ENCODE peak calls at places on chromosomes 6 and 20, in seven cellular contexts. D, K, N, J, T, E and X are unnamed samples.

GRCh38 chr6:27757307-27757706 is 154.9 kb downstream of the OR2B2 start:
- DNase-seq in K (no peak), J (peak; percentile 35), T (peak; percentile 59), N (peak; percentile 59), D (no peak), E (peak; percentile 60), X (no peak)

GRCh38 chr6:68701159-68701558 is 66.1 kb downstream of the ADGRB3 start:
- DNase-seq in E (no peak), J (no peak), N (no peak), K (no peak), T (no peak), D (no peak), X (no peak)

GRCh38 chr6:34246563-34247391 is 2.0 kb downstream of the SMIM29 start:
- DNase-seq in J (peak; percentile 47), K (peak; percentile 47), E (peak; percentile 70), T (no peak), D (no peak), N (peak; percentile 55), X (peak; percentile 56)

GRCh38 chr6:40399888-40400468 is 187.2 kb downstream of the LRFN2 start:
- DNase-seq in E (no peak), D (no peak), J (peak; percentile 56), N (no peak), T (no peak), K (no peak), X (no peak)

GRCh38 chr6:116221067-116221466 is 32.8 kb downstream of the TSPYL4 start:
- DNase-seq in N (no peak), J (no peak), K (no peak), T (no peak), D (no peak), E (no peak), X (peak; percentile 51)

GRCh38 chr20:12970372-12970821 is 38.4 kb upstream of the SPTLC3 start:
- DNase-seq in N (no peak), T (no peak), K (peak; percentile 39), E (peak; percentile 30), D (no peak), J (peak; percentile 60), X (peak; percentile 69)

GRCh38 chr6:122049341-122049740 is 350.1 kb upstream of the HSF2 start:
- DNase-seq in N (no peak), E (no peak), K (peak; percentile 39), D (peak; percentile 21), T (no peak), J (no peak), X (no peak)

GRCh38 chr20:63896136-63896890 is 1.4 kb downstream of the DNAJC5 start:
- DNase-seq in T (peak; percentile 69), N (peak; percentile 18), J (peak; percentile 73), E (peak; percentile 78), D (peak; percentile 51), K (peak; percentile 28), X (peak; percentile 46)

GRCh38 chr6:76351275-76351674 is 278.8 kb upstream of the IMPG1 start:
- DNase-seq in N (no peak), K (peak; percentile 61), J (peak; percentile 32), E (peak; percentile 11), T (no peak), D (no peak), X (no peak)

GRCh38 chr6:24480705-24481104 is 8.7 kb downstream of the GPLD1 start:
- DNase-seq in D (no peak), J (no peak), E (no peak), K (no peak), T (no peak), N (no peak), X (no peak)

GRCh38 chr6:41278699-41279405 is 7.6 kb downstream of the TREM1 start:
- DNase-seq in D (peak; percentile 48), E (peak; percentile 74), J (peak; percentile 89), N (peak; percentile 63), K (peak; percentile 87), T (peak; percentile 71), X (peak; percentile 67)

GRCh38 chr6:100948381-100949133 is 67.4 kb upstream of the ASCC3 start:
- DNase-seq in N (no peak), J (peak; percentile 48), T (no peak), K (no peak), E (no peak), D (no peak), X (peak; percentile 92)

GRCh38 chr20:59388402-59388801 is 88.0 kb downstream of the EDN3 start:
- DNase-seq in J (no peak), T (no peak), N (no peak), E (no peak), D (no peak), K (no peak), X (no peak)

GRCh38 chr6:21595951-21596378 is 2.4 kb downstream of the SOX4 start:
- DNase-seq in T (no peak), D (no peak), K (peak; percentile 28), E (no peak), N (no peak), J (no peak), X (no peak)

GRCh38 chr6:44003345-44004061 is 123.7 kb downstream of the MRPL14 start:
- DNase-seq in T (peak; percentile 31), N (no peak), E (peak; percentile 63), D (no peak), K (no peak), J (peak; percentile 37), X (no peak)

GRCh38 chr20:46260480-46260879 is 47.8 kb downstream of the CDH22 start:
- DNase-seq in D (peak; percentile 48), E (no peak), N (no peak), K (no peak), J (no peak), T (no peak), X (no peak)

GRCh38 chr20:17807670-17808069 is 107.9 kb downstream of the BANF2 start:
- DNase-seq in J (no peak), K (no peak), T (no peak), E (peak; percentile 47), D (no peak), N (no peak), X (peak; percentile 33)

GRCh38 chr6:26743157-26743821 is 83.7 kb upstream of the ZNF322 start:
- DNase-seq in D (no peak), J (peak; percentile 33), K (peak; percentile 10), T (no peak), E (no peak), N (no peak), X (peak; percentile 51)

GRCh38 chr20:58374906-58375760 is 13.9 kb upstream of the VAPB start:
- DNase-seq in T (no peak), J (peak; percentile 25), D (no peak), N (no peak), E (no peak), K (peak; percentile 18), X (peak; percentile 12)

GRCh38 chr20:47777220-47777619 is 8.1 kb downstream of the SULF2 start:
- DNase-seq in N (no peak), D (no peak), K (no peak), E (no peak), J (no peak), T (no peak), X (no peak)

DNA sequence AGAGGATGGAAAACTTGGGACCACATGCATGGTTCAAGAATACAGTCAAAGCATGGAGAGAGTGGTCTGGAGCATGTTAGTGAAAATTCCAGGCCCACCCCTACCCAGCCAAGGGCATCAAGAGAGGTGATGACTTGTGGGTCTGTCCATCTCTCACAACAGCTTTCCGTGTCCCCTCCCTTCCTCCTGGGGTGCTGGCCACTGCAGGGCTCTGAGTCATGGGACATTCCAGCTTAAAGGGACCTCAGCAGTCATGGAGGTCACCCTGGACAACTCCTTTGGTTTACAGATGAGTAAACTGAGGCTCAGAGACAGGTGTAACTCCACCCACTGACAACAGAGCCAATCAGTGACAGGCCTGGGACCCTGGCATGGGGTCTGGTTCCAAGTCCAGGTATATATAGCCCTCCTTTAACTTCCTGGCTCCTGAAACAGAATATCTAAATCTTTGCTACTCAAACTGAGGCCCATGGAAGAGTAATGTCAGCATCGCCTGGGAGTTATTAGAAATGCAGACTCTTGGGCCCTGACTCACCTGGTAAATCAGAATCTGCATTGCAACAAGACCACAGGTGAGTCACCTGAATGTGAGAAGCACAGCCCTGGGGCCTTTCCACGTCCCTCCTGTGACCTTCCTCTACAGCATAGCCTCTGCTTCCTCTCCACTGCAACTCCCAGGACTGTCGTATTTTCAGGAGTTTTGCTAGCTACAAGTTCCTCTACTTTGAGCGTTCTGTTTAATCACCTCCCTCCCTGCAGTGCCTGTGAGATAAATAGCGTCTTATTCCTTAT is 170.2 kb downstream of the ZDHHC14 start:
- DNase-seq in D (no peak), N (no peak), T (no peak), E (no peak), K (no peak), J (no peak), X (no peak)
- TF ChIP-seq CTCF in D (no peak), N (no peak), T (no peak), E (no peak), K (no peak), J (no peak), X (no peak)

DNA sequence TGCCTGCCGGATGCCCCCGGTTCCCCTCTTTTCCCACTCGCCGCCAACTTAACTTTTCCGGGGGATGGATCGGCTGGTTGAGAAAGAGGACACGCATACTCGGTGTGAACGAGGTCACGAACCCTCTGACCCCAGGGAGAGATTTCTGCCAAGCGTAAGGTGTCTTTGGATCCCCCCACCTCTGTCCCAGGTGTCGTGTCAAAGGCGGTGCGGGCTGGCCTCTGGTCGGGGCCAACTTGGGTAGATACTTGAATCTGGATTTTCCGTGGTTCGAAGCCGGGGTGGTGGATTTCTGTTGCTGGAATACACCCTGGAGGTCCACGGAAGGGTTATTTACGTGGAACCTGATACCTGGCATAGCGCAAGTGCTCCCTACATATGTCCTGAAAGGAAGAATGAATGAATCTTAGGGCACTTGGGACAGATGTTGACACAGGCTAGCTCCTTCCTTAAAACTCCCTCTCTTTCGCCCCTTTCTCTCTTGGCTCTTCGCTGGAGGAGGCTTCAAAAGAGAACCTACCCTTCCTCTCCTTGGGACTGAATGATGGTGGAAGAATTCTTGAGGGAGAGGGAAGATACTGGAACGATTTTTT is 1.0 kb downstream of the DOK5 start:
- DNase-seq in D (no peak), K (no peak), E (no peak), T (no peak), J (no peak), N (no peak), X (no peak)
- H3K4me3 ChIP-seq in D (peak overlapping the region; percentile 83), K (peak overlapping the region; percentile 81), E (no peak overlapping the region), T (peak overlapping the region; percentile 34), J (peak overlapping the region; percentile 80), N (no peak overlapping the region), X (no peak overlapping the region)

GRCh38 chr6:157527471-157527907 is 146.5 kb downstream of the ZDHHC14 start:
- DNase-seq in N (no peak), E (peak; percentile 62), D (no peak), T (no peak), K (no peak), J (no peak), X (peak; percentile 45)
- TF ChIP-seq CTCF in N (no peak), E (no peak), D (no peak), T (no peak), K (no peak), J (no peak), X (no peak)

GRCh38 chr6:131955192-131955591 is 4.0 kb upstream of the CCN2 start:
- DNase-seq in J (no peak), T (no peak), D (no peak), E (no peak), K (no peak), N (no peak), X (peak; percentile 44)

GRCh38 chr6:131954099-131954774 is 3.1 kb upstream of the CCN2 start:
- DNase-seq in D (no peak), N (no peak), E (no peak), T (no peak), K (no peak), J (no peak), X (peak; percentile 23)

GRCh38 chr6:131955876-131956275 is 4.7 kb upstream of the CCN2 start:
- DNase-seq in K (no peak), E (no peak), T (no peak), N (no peak), D (no peak), J (no peak), X (no peak)

GRCh38 chr6:131952886-131953509 is 1.8 kb upstream of the CCN2 start:
- DNase-seq in K (no peak), D (no peak), J (no peak), N (no peak), E (no peak), T (no peak), X (no peak)

GRCh38 chr6:131954775-131955107 is 3.6 kb upstream of the CCN2 start:
- DNase-seq in N (no peak), K (peak; percentile 75), E (no peak), D (peak; percentile 26), J (peak; percentile 84), T (peak; percentile 63), X (peak; percentile 93)
- H3K4me3 ChIP-seq in N (no peak overlapping the region), K (no peak overlapping the region), E (no peak overlapping the region), D (peak overlapping the region; percentile 52), J (no peak overlapping the region), T (no peak overlapping the region), X (no peak overlapping the region)